ENCODE peak calls at places on chromosomes 11 and 22, in seven cellular contexts. K is body of pancreas, P is tibial nerve, E is HFFc6, R is AG09309, M is fibroblast of the aortic adventitia, O is pancreas. F is an unnamed sample.

GRCh38 chr11:87176044-87176443 is 138.3 kb downstream of the TMEM135 start:
- DNase-seq in P (no peak), O (no peak), E (no peak), R (no peak), K (no peak), M (no peak), F (no peak)

GRCh38 chr11:32101791-32102190 is 10.9 kb downstream of the RCN1 start:
- DNase-seq in P (no peak), K (no peak), R (no peak), E (no peak), M (no peak), O (no peak), F (no peak)

GRCh38 chr11:19326499-19326898 is 85.8 kb upstream of the E2F8 start:
- DNase-seq in E (peak), R (no peak), M (peak), O (no peak), K (no peak), P (no peak), F (no peak)

GRCh38 chr11:34916810-34917780 is 677 bp downstream of the PDHX start:
- DNase-seq in O (no peak), P (no peak), M (peak), K (no peak), E (no peak), R (no peak), F (no peak)

GRCh38 chr11:2892215-2893020 is 6.8 kb upstream of the CDKN1C start:
- DNase-seq in M (peak), E (peak), P (peak), K (no peak), R (no peak), O (no peak), F (peak)

GRCh38 chr11:125494987-125495725 is 909 bp downstream of the FEZ1 start:
- DNase-seq in M (peak), E (no peak), P (peak), R (no peak), O (peak), K (peak), F (peak)

GRCh38 chr11:115958089-115959000 is 454.1 kb upstream of the CADM1 start:
- DNase-seq in O (no peak), R (no peak), M (no peak), E (no peak), K (no peak), P (no peak), F (no peak)

GRCh38 chr22:39738746-39739145 is 154.8 kb downstream of the ENTHD1 start:
- DNase-seq in O (no peak), M (peak), E (peak), K (no peak), R (peak), P (no peak), F (no peak)

GRCh38 chr11:75547617-75548054 is 14.4 kb upstream of the SERPINH1 start:
- DNase-seq in P (no peak), K (peak), O (peak), E (peak), R (no peak), M (peak), F (peak)

GRCh38 chr22:43817402-43817801 is 5.3 kb upstream of the EFCAB6 start:
- DNase-seq in R (no peak), M (no peak), P (no peak), E (no peak), O (no peak), K (no peak), F (no peak)

GRCh38 chr22:47406180-47406723 is 643.8 kb downstream of the TBC1D22A start:
- DNase-seq in O (no peak), K (no peak), E (no peak), P (no peak), M (no peak), R (no peak), F (no peak)

GRCh38 chr11:15213471-15214231 is 98.9 kb downstream of the INSC start:
- DNase-seq in K (no peak), R (no peak), E (no peak), M (no peak), P (no peak), O (no peak), F (no peak)

GRCh38 chr22:43485717-43486116 is 73.9 kb downstream of the MPPED1 start:
- DNase-seq in P (no peak), O (no peak), E (no peak), M (no peak), R (no peak), K (no peak), F (no peak)

GRCh38 chr22:46731246-46732040 is 6.6 kb downstream of the CERK start:
- DNase-seq in E (no peak), O (peak), P (no peak), R (no peak), K (peak), M (no peak), F (no peak)

GRCh38 chr11:84890706-84891105 is 736.4 kb downstream of the DLG2 start:
- DNase-seq in M (no peak), P (no peak), K (no peak), E (no peak), O (no peak), R (no peak), F (no peak)

GRCh38 chr11:73331138-73331916 is 23.3 kb downstream of the ARHGEF17 start:
- DNase-seq in O (no peak), E (no peak), K (peak), P (no peak), R (no peak), M (peak), F (no peak)

GRCh38 chr11:21654091-21654490 is 538.8 kb upstream of the ANO5 start:
- DNase-seq in O (no peak), K (no peak), E (no peak), P (no peak), R (no peak), M (no peak), F (no peak)

GRCh38 chr11:93034031-93034430 is 64.6 kb downstream of the MTNR1B start:
- DNase-seq in K (peak), M (peak), R (no peak), E (no peak), P (no peak), O (no peak), F (no peak)

GRCh38 chr11:44840526-44840925 is 110.2 kb downstream of the TP53I11 start:
- DNase-seq in K (no peak), R (no peak), M (no peak), E (no peak), O (no peak), P (no peak), F (no peak)

GRCh38 chr11:132780051-132780450 is 752.2 kb downstream of the OPCML start:
- DNase-seq in P (no peak), O (no peak), R (no peak), M (no peak), E (no peak), K (no peak), F (no peak)

GRCh38 chr11:5280582-5281102 is 10.9 kb upstream of the HBE1 start:
- DNase-seq in P (no peak), R (peak), K (no peak), O (no peak), E (peak), M (peak), F (peak)

GRCh38 chr11:75499423-75500305 is 26.1 kb downstream of the GDPD5 start:
- DNase-seq in M (peak), K (no peak), O (no peak), P (peak), R (peak), E (peak), F (no peak)

GRCh38 chr22:31272522-31273446 is 19.5 kb downstream of the PIK3IP1 start:
- DNase-seq in R (no peak), P (no peak), K (peak), M (peak), O (peak), E (peak), F (peak)

GRCh38 chr11:33325456-33325855 is 68.3 kb downstream of the HIPK3 start:
- DNase-seq in K (no peak), M (no peak), R (no peak), P (no peak), O (no peak), E (no peak), F (no peak)

GRCh38 chr11:77502501-77502900 is 28.6 kb upstream of the PAK1 start:
- DNase-seq in P (no peak), O (no peak), R (no peak), E (no peak), K (no peak), M (peak), F (no peak)

GRCh38 chr11:70524096-70524922 is 126.0 kb downstream of the CTTN start:
- DNase-seq in K (no peak), P (no peak), M (no peak), O (peak), E (no peak), R (no peak), F (no peak)

GRCh38 chr11:12128191-12128841 is 17.9 kb downstream of the MICAL2 start:
- DNase-seq in E (no peak), M (no peak), O (no peak), K (no peak), R (no peak), P (no peak), F (no peak)

GRCh38 chr22:26684173-26684572 is 26.8 kb downstream of the MIAT start:
- DNase-seq in M (no peak), P (no peak), O (no peak), E (no peak), R (no peak), K (no peak), F (no peak)

GRCh38 chr11:46006418-46007070 is 84.1 kb downstream of the LARGE2 start:
- DNase-seq in R (peak), O (no peak), K (peak), P (no peak), E (peak), M (peak), F (peak)

GRCh38 chr11:1548221-1549070 is 23.6 kb downstream of the DUSP8 start:
- DNase-seq in R (peak), E (peak), M (peak), O (peak), P (no peak), K (peak), F (no peak)

GRCh38 chr22:43185860-43186261 is 1.1 kb downstream of the TTLL12 start:
- DNase-seq in K (peak), R (no peak), E (peak), P (no peak), O (peak), M (peak), F (no peak)

GRCh38 chr11:109739374-109739773 is 317.4 kb downstream of the C11orf87 start:
- DNase-seq in M (peak), O (no peak), R (no peak), P (no peak), E (no peak), K (no peak), F (no peak)

DNA sequence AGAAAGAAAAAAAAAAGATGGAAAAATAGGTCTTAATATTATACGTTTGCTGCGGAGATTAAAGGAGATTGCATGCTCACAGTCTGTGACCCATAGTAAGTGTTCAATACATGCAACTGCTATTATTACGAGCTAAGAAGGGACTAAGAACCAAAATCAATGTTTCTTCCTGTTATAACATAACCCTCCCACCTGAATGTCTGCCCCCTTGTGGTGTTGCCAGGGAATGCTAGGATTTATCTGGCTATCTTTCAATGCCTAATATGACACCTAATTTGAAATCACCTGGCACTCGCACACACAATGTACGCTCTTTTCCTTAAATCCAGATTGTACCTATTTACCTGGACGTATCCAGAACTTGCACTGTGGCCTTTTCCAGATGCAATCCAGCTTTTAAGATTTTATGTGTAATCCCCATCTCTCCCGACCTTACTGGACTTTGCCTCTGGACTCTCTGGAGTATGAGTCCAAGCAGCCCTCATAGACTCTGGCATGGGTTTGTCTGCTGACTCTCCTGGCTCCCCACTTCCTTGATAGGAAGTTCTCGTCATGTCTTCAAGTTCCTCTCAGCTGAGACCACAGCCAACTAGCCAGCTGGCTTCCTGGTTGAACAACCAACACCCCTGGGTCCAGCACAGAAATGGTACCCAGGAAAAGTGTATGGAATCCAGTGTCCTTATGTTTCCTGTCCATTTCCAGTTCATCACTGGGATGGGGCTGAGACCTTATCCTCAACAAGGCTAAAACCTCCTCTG is 151.5 kb downstream of the CCDC34 start:
- DNase-seq in E (no peak), M (no peak), R (no peak), P (no peak), K (no peak), O (no peak), F (no peak)
- TF ChIP-seq CTCF in E (peak), M (peak), R (peak), P (no peak), K (peak), O (no peak), F (no peak)

GRCh38 chr11:10514210-10514609 is 26.8 kb downstream of the RNF141 start:
- DNase-seq in O (no peak), K (no peak), M (peak), R (no peak), P (no peak), E (no peak), F (no peak)
- TF ChIP-seq CTCF in O (no peak), K (peak), M (peak), R (peak), P (no peak), E (peak), F (no peak)

GRCh38 chr22:20430641-20431519 is 6.7 kb downstream of the SCARF2 start:
- DNase-seq in E (no peak), M (no peak), R (no peak), O (peak), K (peak), P (no peak), F (peak)
- TF ChIP-seq CTCF in E (peak), M (no peak), R (no peak), O (no peak), K (peak), P (peak), F (no peak)

GRCh38 chr22:19473578-19473977 is 5.4 kb downstream of the UFD1 start:
- DNase-seq in M (no peak), P (no peak), R (no peak), O (no peak), E (peak), K (no peak), F (no peak)
- TF ChIP-seq CTCF in M (peak), P (no peak), R (peak), O (no peak), E (peak), K (no peak), F (no peak)

GRCh38 chr11:112086422-112087191 is at the start of the genes SDHD and TIMM8B:
- DNase-seq in P (peak), R (peak), O (peak), M (peak), K (peak), E (peak), F (peak)
- TF ChIP-seq CTCF in P (no peak), R (peak), O (no peak), M (peak), K (no peak), E (peak), F (peak)

DNA sequence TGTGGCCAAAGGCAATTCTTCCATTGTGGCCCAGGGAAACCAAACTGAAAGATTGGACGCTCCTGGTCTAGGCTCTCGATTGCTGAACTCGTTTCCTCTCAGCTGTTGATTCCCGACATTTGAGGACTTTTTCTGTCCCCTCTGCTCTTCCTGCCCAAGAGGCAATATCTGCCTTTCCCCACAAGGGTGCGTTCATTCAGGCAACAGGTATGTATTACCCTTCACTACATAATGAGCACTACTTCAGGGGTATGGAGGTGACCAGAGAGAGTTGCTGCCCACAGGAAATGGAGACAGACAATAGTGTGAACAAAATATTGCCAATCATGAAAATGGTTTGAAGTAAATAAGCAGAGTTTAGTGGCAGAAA is 8.2 kb downstream of the PTH start:
- DNase-seq in K (peak), M (peak), R (no peak), E (no peak), P (no peak), O (no peak), F (peak)
- TF ChIP-seq CTCF in K (peak), M (peak), R (peak), E (no peak), P (no peak), O (no peak), F (peak)

GRCh38 chr22:41951898-41952474 is at the start of gene SMIM45:
- DNase-seq in K (no peak), P (no peak), O (no peak), M (no peak), E (no peak), R (no peak), F (no peak)
- TF ChIP-seq CTCF in K (no peak), P (no peak), O (no peak), M (no peak), E (peak), R (no peak), F (no peak)

F was measured in GM13976.